ENCODE peak calls at places on chromosome 19, in four cellular contexts. K is fibroblast of lung, S is epithelial cell of proximal tubule, X is cardiac fibroblast. V is an unnamed sample.

GRCh38 chr19:9883764-9884163 is 48.6 kb downstream of the PIN1 start:
- DNase-seq in S (no peak), X (no peak), K (no peak), V (no peak)

GRCh38 chr19:46009530-46010510 is 13.0 kb downstream of the PGLYRP1 start:
- DNase-seq in X (peak), S (no peak), K (peak), V (peak)

GRCh38 chr19:35846038-35846668 is 6.2 kb downstream of the NPHS1 start:
- DNase-seq in K (no peak), X (no peak), S (no peak), V (no peak)

GRCh38 chr19:34633806-34634205 is 43.2 kb downstream of the SCGB2B2 start:
- DNase-seq in X (no peak), K (no peak), S (no peak), V (no peak)

GRCh38 chr19:44641460-44641859 is 2.2 kb upstream of the PVR start:
- DNase-seq in K (no peak), S (no peak), X (no peak), V (no peak)

GRCh38 chr19:40626918-40627317 is 25.7 kb downstream of the LTBP4 start:
- DNase-seq in S (no peak), X (no peak), K (no peak), V (no peak)

GRCh38 chr19:14149509-14149994 is 13.2 kb upstream of the ASF1B start:
- DNase-seq in K (peak), X (peak), S (no peak), V (peak)

GRCh38 chr19:17332677-17333581 is 1.7 kb downstream of the ANO8 start:
- DNase-seq in K (peak), X (peak), S (no peak), V (peak)

GRCh38 chr19:5851302-5851701 is at the start of gene FUT3:
- DNase-seq in S (no peak), K (no peak), X (no peak), V (no peak)

GRCh38 chr19:7652061-7652641 is 15.2 kb downstream of the STXBP2 start:
- DNase-seq in S (no peak), K (peak), X (peak), V (peak)

GRCh38 chr19:8831373-8831772 is 731 bp downstream of the ZNF558 start:
- DNase-seq in K (no peak), S (no peak), X (no peak), V (no peak)

GRCh38 chr19:18507727-18508440 is 14.0 kb downstream of the ELL start:
- DNase-seq in K (no peak), X (peak), S (no peak), V (peak)

GRCh38 chr19:7855426-7856276 is 18.5 kb downstream of the PRR36 start:
- DNase-seq in S (no peak), K (no peak), X (no peak), V (no peak)

GRCh38 chr19:6737873-6738725 is 719 bp upstream of the GPR108 start:
- DNase-seq in S (no peak), K (peak), X (peak), V (peak)

GRCh38 chr19:35959968-35960320 is 23.8 kb downstream of the LRFN3 start:
- DNase-seq in S (no peak), X (no peak), K (no peak), V (no peak)

GRCh38 chr19:58483776-58484175 is 7.6 kb downstream of the ZNF446 start:
- DNase-seq in X (no peak), K (no peak), S (no peak), V (no peak)

GRCh38 chr19:13699786-13700185 is 64.5 kb upstream of the MRI1 start:
- DNase-seq in S (no peak), X (no peak), K (no peak), V (no peak)

GRCh38 chr19:8001651-8001994 is 3.8 kb downstream of the ELAVL1 start:
- DNase-seq in K (no peak), S (no peak), X (no peak), V (no peak)

GRCh38 chr19:43412441-43412840 is 2.2 kb upstream of the TEX101 start:
- DNase-seq in S (no peak), K (no peak), X (no peak), V (no peak)

GRCh38 chr19:44748426-44749254 is at the start of gene BCL3:
- DNase-seq in X (peak), K (no peak), S (no peak), V (peak)

DNA sequence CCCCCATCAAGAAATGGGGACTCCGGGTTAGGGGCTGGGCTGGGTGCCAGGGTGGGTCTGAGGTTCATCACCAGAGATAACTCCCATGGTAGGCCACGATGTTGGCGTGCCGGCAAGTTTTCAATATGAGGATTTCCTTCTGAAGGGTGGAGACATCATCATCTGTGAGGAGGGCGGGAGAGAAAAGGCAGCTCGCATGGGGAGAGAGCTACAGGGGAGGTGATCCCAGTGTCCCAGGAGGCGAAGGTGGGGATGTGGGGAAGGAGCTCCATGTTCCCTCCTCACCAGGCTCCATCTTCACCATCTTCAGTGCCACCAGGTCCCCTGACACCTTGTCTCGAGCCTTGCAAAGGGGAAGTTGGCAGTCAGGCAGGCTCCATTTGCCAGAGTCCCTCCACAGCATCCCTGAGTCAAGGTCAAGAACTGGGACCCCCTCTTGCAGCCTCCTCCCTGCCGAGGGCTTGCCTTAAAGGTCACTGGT is 430 bp downstream of the MAP4K1 start:
- DNase-seq in X (no peak), K (no peak), S (no peak), V (no peak)
- H3K4me3 ChIP-seq in X (no peak), K (no peak), S (no peak), V (no peak)

DNA sequence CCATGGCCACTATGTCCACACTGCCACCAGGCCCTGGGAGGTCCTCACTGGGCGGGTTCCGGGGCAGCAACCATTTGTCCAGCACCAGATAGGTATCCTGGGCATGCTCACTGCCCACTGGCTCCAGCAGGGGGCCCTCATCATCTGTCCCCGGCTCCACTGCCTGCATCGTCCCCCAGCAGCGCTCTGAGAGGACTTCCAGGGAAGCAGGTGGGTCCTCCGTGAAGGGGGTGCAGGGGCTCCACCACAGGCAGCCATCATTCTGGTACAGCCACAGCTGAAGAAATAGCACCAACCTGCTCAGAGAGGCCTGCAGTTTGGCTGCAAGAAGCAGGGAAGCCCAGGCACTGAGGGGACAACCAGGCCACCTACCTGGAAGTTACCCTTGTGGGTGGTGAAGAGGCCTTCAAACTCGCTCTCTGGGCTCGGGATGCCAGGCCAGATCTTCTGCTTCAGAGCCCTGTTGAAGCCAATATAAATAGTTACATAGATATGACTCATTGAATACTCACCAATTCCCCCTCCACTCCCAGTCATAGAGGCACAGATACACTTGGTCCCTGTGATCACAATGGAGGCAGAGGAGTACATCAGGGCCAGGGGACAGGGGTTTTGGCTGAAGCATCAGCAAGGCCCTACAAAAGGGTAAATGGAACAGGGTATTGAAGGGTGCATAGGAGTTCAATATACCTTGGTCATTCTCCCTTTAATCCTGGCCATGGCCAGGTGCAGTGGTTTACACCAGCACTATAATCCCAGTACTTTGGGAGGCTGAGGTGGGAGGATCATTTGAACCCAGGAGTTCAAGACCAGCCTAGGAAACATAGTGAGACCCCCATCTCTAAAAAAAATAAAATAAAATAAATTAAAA is 4.1 kb downstream of the SWSAP1 start:
- DNase-seq in X (peak), K (peak), S (no peak), V (peak)
- TF ChIP-seq CTCF in X (peak), K (peak), S (peak), V (peak)

GRCh38 chr19:1134431-1134830 is 30.6 kb downstream of the GPX4 start:
- DNase-seq in X (peak), K (no peak), S (no peak), V (peak)

GRCh38 chr19:1138121-1138520 is 34.3 kb downstream of the GPX4 start:
- DNase-seq in S (no peak), X (no peak), K (no peak), V (no peak)

GRCh38 chr19:1135454-1135853 is 31.7 kb downstream of the GPX4 start:
- DNase-seq in K (no peak), S (no peak), X (no peak), V (no peak)

GRCh38 chr19:1136918-1137317 is 33.1 kb downstream of the GPX4 start:
- DNase-seq in X (no peak), K (no peak), S (no peak), V (no peak)

GRCh38 chr19:1136201-1136600 is 32.4 kb downstream of the GPX4 start:
- DNase-seq in X (no peak), S (no peak), K (no peak), V (no peak)
- H3K4me3 ChIP-seq in X (no peak), S (no peak), K (no peak), V (no peak)

GRCh38 chr19:27759896-27760295 is 1453.1 kb downstream of the UQCRFS1 start:
- DNase-seq in K (no peak), S (no peak), X (no peak), V (no peak)

GRCh38 chr19:27754700-27755099 is 1458.3 kb downstream of the UQCRFS1 start:
- DNase-seq in S (no peak), X (no peak), K (no peak), V (no peak)

GRCh38 chr19:27753622-27754021 is 1459.3 kb downstream of the UQCRFS1 start:
- DNase-seq in X (no peak), S (no peak), K (no peak), V (no peak)

GRCh38 chr19:27762933-27763332 is 1450.0 kb downstream of the UQCRFS1 start:
- DNase-seq in X (no peak), S (no peak), K (no peak), V (no peak)

GRCh38 chr19:27758626-27759505 is 1454.1 kb downstream of the UQCRFS1 start:
- DNase-seq in K (no peak), S (no peak), X (no peak), V (no peak)
- TF ChIP-seq CTCF in K (no peak), S (no peak), X (no peak), V (no peak)

GRCh38 chr19:1401138-1401888 is at the start of gene GAMT:
- DNase-seq in K (peak), S (no peak), X (peak), V (no peak)

GRCh38 chr19:1400281-1401137 is 833 bp downstream of the GAMT start:
- DNase-seq in X (peak), K (no peak), S (no peak), V (peak)

GRCh38 chr19:1399745-1400144 is 1.6 kb downstream of the GAMT start:
- DNase-seq in X (no peak), S (no peak), K (no peak), V (no peak)

GRCh38 chr19:1402411-1403070 is 1.2 kb upstream of the GAMT start:
- DNase-seq in S (no peak), X (no peak), K (no peak), V (no peak)

GRCh38 chr19:1401889-1402217 is 511 bp upstream of the GAMT start:
- DNase-seq in S (no peak), X (no peak), K (no peak), V (no peak)
- H3K4me3 ChIP-seq in S (peak), X (peak), K (peak), V (peak)

GRCh38 chr19:57351867-57352266 is 796 bp downstream of the ZNF304 start:
- DNase-seq in S (no peak), K (no peak), X (no peak), V (peak)
- TF ChIP-seq CTCF in S (peak), K (no peak), X (peak), V (peak)

V was measured in fibroblast of mammary gland.